ENCODE peak calls at places on chromosomes 3 and 15, in four cellular contexts. M, B, X and C are unnamed samples.

GRCh38 chr15:84911879-84912660 is 27.6 kb downstream of the SLC28A1 start:
- DNase-seq in M (peak), B (no peak), X (peak), C (no peak)

GRCh38 chr3:180093535-180093934 is 56.8 kb upstream of the PEX5L start:
- DNase-seq in M (no peak), B (no peak), X (no peak), C (no peak)

GRCh38 chr3:183536238-183536880 is 19.1 kb downstream of the KLHL6 start:
- DNase-seq in M (no peak), B (no peak), X (no peak), C (no peak)

GRCh38 chr15:89433686-89434085 is 62.7 kb downstream of the RHCG start:
- DNase-seq in M (no peak), B (no peak), X (no peak), C (no peak)

GRCh38 chr3:134885877-134886621 is 91.0 kb downstream of the EPHB1 start:
- DNase-seq in M (peak), B (no peak), X (no peak), C (peak)

GRCh38 chr3:83230841-83231240 is 1469.4 kb upstream of the GBE1 start:
- DNase-seq in M (no peak), B (no peak), X (no peak), C (no peak)

GRCh38 chr15:94671845-94672524 is 440.6 kb downstream of the MCTP2 start:
- DNase-seq in M (peak), B (no peak), X (no peak), C (no peak)

GRCh38 chr15:40106203-40107161 is 2.2 kb downstream of the BMF start:
- DNase-seq in M (peak), B (no peak), X (no peak), C (no peak)

GRCh38 chr15:92665100-92665555 is 9.6 kb upstream of the FAM174B start:
- DNase-seq in M (peak), B (no peak), X (no peak), C (no peak)

GRCh38 chr3:169769287-169770181 is at the start of gene ACTRT3:
- DNase-seq in M (peak), B (peak), X (peak), C (peak)

GRCh38 chr3:39166932-39167532 is 13.6 kb upstream of the CSRNP1 start:
- DNase-seq in M (peak), B (no peak), X (no peak), C (no peak)

GRCh38 chr15:97410907-97411575 is 549.5 kb upstream of the ARRDC4 start:
- DNase-seq in M (no peak), B (no peak), X (no peak), C (no peak)

GRCh38 chr3:119643094-119643493 is 17.3 kb downstream of the POPDC2 start:
- DNase-seq in M (no peak), B (no peak), X (no peak), C (no peak)

GRCh38 chr3:140203510-140203909 is 268.5 kb downstream of the CLSTN2 start:
- DNase-seq in M (no peak), B (no peak), X (no peak), C (no peak)

GRCh38 chr3:15462451-15462850 is 35.1 kb downstream of the EAF1 start:
- DNase-seq in M (no peak), B (no peak), X (peak), C (no peak)

GRCh38 chr15:58501636-58502178 is 69.9 kb downstream of the LIPC start:
- DNase-seq in M (no peak), B (no peak), X (no peak), C (no peak)

GRCh38 chr3:72039677-72040076 is 254.7 kb upstream of the PROK2 start:
- DNase-seq in M (no peak), B (no peak), X (no peak), C (no peak)

GRCh38 chr3:141412087-141412935 is 44.0 kb downstream of the ZBTB38 start:
- DNase-seq in M (peak), B (no peak), X (no peak), C (peak)

GRCh38 chr3:30320392-30320791 is 286.0 kb upstream of the TGFBR2 start:
- DNase-seq in M (no peak), B (no peak), X (no peak), C (no peak)

GRCh38 chr3:50352762-50353161 is 2.1 kb downstream of the CYB561D2 start:
- DNase-seq in M (peak), B (no peak), X (no peak), C (no peak)

GRCh38 chr3:197428117-197428761 is 127.5 kb downstream of the BDH1 start:
- DNase-seq in M (peak), B (peak), X (no peak), C (peak)

GRCh38 chr3:120642368-120642948 is 39.6 kb downstream of the HGD start:
- DNase-seq in M (peak), B (no peak), X (no peak), C (no peak)

GRCh38 chr3:150147776-150148175 is 177.1 kb upstream of the PFN2 start:
- DNase-seq in M (no peak), B (no peak), X (no peak), C (no peak)

GRCh38 chr3:170724599-170724998 is 138.7 kb upstream of the SLC7A14 start:
- DNase-seq in M (no peak), B (no peak), X (no peak), C (no peak)

GRCh38 chr15:70066422-70066821 is 31.3 kb downstream of the TLE3 start:
- DNase-seq in M (no peak), B (no peak), X (no peak), C (no peak)

GRCh38 chr3:53092942-53093341 is 37.3 kb downstream of the RFT1 start:
- DNase-seq in M (no peak), B (no peak), X (no peak), C (no peak)

GRCh38 chr3:15800780-15801179 is 3.0 kb upstream of the ANKRD28 start:
- DNase-seq in M (no peak), B (no peak), X (no peak), C (no peak)

GRCh38 chr3:102750322-102750721 is 315.5 kb downstream of the ZPLD1 start:
- DNase-seq in M (no peak), B (no peak), X (no peak), C (no peak)

GRCh38 chr15:35101335-35101734 is 16.2 kb upstream of the NANOGP8 start:
- DNase-seq in M (no peak), B (no peak), X (no peak), C (no peak)

GRCh38 chr15:68112711-68113110 is 58.6 kb downstream of the PIAS1 start:
- DNase-seq in M (no peak), B (no peak), X (no peak), C (no peak)

GRCh38 chr15:70533931-70534742 is 229.2 kb downstream of the UACA start:
- DNase-seq in M (peak), B (no peak), X (no peak), C (no peak)